ENCODE peak calls at places on chromosomes 5 and 9, in seven cellular contexts. Z is NCI-H524; D is AG09309; S is brain microvascular endothelial cell; V is activated T-helper 2 cell treated with anti-CD3 and anti-CD28 coated beads, Interferon-gamma antibody, Interleukin-2, Interleukin-4, amounts not matched to agents 10 μg/mL and 5 μg/mL and 100 μg/mL, durations not matched to agents 14 hours and 24 hours and 36 hours; L is HTR-8/SVneo; Q is iPS-NIHi11. I is an unnamed sample.

GRCh38 chr5:154309805-154310204 is 119.3 kb downstream of the GALNT10 start:
- DNase-seq in Z (no peak), D (no peak), S (peak), V (no peak), L (no peak), Q (no peak), I (peak)

GRCh38 chr5:143536364-143536763 is 132.9 kb upstream of the NR3C1 start:
- DNase-seq in Z (no peak), D (peak), S (peak), V (no peak), L (peak), Q (no peak), I (peak)

GRCh38 chr9:114735732-114736131 is 53.7 kb upstream of the TEX48 start:
- DNase-seq in Z (no peak), D (no peak), S (no peak), V (no peak), L (no peak), Q (no peak), I (no peak)

GRCh38 chr5:937151-937924 is 44.7 kb downstream of the TRIP13 start:
- DNase-seq in Z (no peak), D (no peak), S (no peak), V (no peak), L (no peak), Q (no peak), I (peak)

GRCh38 chr5:64315778-64316177 is 150.1 kb downstream of the RNF180 start:
- DNase-seq in Z (no peak), D (no peak), S (peak), V (no peak), L (no peak), Q (no peak), I (no peak)

GRCh38 chr5:83035373-83036170 is 41.6 kb downstream of the TMEM167A start:
- DNase-seq in Z (peak), D (no peak), S (no peak), V (no peak), L (no peak), Q (no peak), I (no peak)

GRCh38 chr5:151961557-151961956 is 36.9 kb upstream of the GLRA1 start:
- DNase-seq in Z (no peak), D (no peak), S (peak), V (no peak), L (no peak), Q (no peak), I (no peak)

GRCh38 chr9:102974530-102974929 is 20.6 kb upstream of the CYLC2 start:
- DNase-seq in Z (no peak), D (no peak), S (peak), V (no peak), L (no peak), Q (no peak), I (no peak)

GRCh38 chr5:66144799-66145390 is 795 bp downstream of the SREK1 start:
- DNase-seq in Z (no peak), D (no peak), S (no peak), V (no peak), L (peak), Q (no peak), I (no peak)

GRCh38 chr5:67141644-67142043 is 55.0 kb downstream of the CD180 start:
- DNase-seq in Z (no peak), D (no peak), S (no peak), V (no peak), L (no peak), Q (no peak), I (no peak)

GRCh38 chr5:85320495-85320894 is 935.8 kb upstream of the EDIL3 start:
- DNase-seq in Z (no peak), D (no peak), S (no peak), V (no peak), L (no peak), Q (no peak), I (no peak)

GRCh38 chr5:132677682-132678400 is 4.1 kb downstream of the IL4 start:
- DNase-seq in Z (no peak), D (no peak), S (no peak), V (no peak), L (no peak), Q (no peak), I (no peak)

GRCh38 chr9:91837982-91838731 is 111.9 kb downstream of the ROR2 start:
- DNase-seq in Z (peak), D (no peak), S (no peak), V (no peak), L (peak), Q (no peak), I (no peak)

GRCh38 chr9:78932849-78933627 is 636.1 kb downstream of the PSAT1 start:
- DNase-seq in Z (no peak), D (no peak), S (peak), V (no peak), L (peak), Q (no peak), I (peak)

GRCh38 chr5:132283423-132284043 is 10.7 kb upstream of the SLC22A4 start:
- DNase-seq in Z (peak), D (no peak), S (peak), V (no peak), L (no peak), Q (no peak), I (peak)

GRCh38 chr9:86424246-86424891 is 70.2 kb upstream of the TUT7 start:
- DNase-seq in Z (peak), D (no peak), S (no peak), V (no peak), L (no peak), Q (no peak), I (no peak)

GRCh38 chr9:112268421-112268820 is 65.0 kb downstream of the PTBP3 start:
- DNase-seq in Z (no peak), D (no peak), S (no peak), V (no peak), L (no peak), Q (no peak), I (no peak)

GRCh38 chr5:126680215-126680817 is 79.6 kb downstream of the PHAX start:
- DNase-seq in Z (peak), D (peak), S (peak), V (no peak), L (peak), Q (peak), I (no peak)

GRCh38 chr5:38548064-38548759 is 8.2 kb downstream of the LIFR start:
- DNase-seq in Z (peak), D (no peak), S (no peak), V (no peak), L (peak), Q (no peak), I (peak)

GRCh38 chr5:52015760-52016159 is 632.5 kb downstream of the ISL1 start:
- DNase-seq in Z (no peak), D (no peak), S (no peak), V (no peak), L (no peak), Q (no peak), I (no peak)

GRCh38 chr9:133371261-133371711 is 4.6 kb downstream of the SURF4 start:
- DNase-seq in Z (no peak), D (no peak), S (peak), V (peak), L (no peak), Q (no peak), I (no peak)

GRCh38 chr9:7316458-7316795 is 483.2 kb downstream of the DMAC1 start:
- DNase-seq in Z (no peak), D (no peak), S (no peak), V (no peak), L (no peak), Q (no peak), I (no peak)

GRCh38 chr5:127562252-127562651 is 44.8 kb downstream of the PRRC1 start:
- DNase-seq in Z (peak), D (no peak), S (no peak), V (no peak), L (no peak), Q (peak), I (no peak)

GRCh38 chr9:133955821-133956411 is 36.2 kb downstream of the VAV2 start:
- DNase-seq in Z (peak), D (no peak), S (no peak), V (no peak), L (no peak), Q (peak), I (no peak)

GRCh38 chr9:4082948-4083347 is 216.9 kb downstream of the GLIS3 start:
- DNase-seq in Z (no peak), D (no peak), S (no peak), V (no peak), L (no peak), Q (no peak), I (no peak)

GRCh38 chr9:16869961-16870605 is 387 bp downstream of the BNC2 start:
- DNase-seq in Z (peak), D (no peak), S (no peak), V (no peak), L (no peak), Q (peak), I (no peak)

GRCh38 chr5:159097461-159098284 is 2.0 kb downstream of the EBF1 start:
- DNase-seq in Z (peak), D (peak), S (peak), V (no peak), L (no peak), Q (no peak), I (peak)

I was measured in SJSA1.